ENCODE peak calls at places on chromosome 7, in six cellular contexts. D, F, Q, P, N and K are unnamed samples.

GRCh38 chr7:106064836-106065559 is 47.1 kb downstream of the SYPL1 start:
- DNase-seq in N (no peak), Q (no peak), F (peak), P (peak), D (no peak), K (no peak)

GRCh38 chr7:36001546-36001945 is 151.5 kb upstream of the EEPD1 start:
- DNase-seq in Q (no peak), P (no peak), N (no peak), D (no peak), F (no peak), K (no peak)

GRCh38 chr7:77877800-77878199 is 79.2 kb downstream of the PHTF2 start:
- DNase-seq in F (no peak), Q (no peak), D (no peak), N (no peak), P (no peak), K (peak)

GRCh38 chr7:42843209-42843800 is 68.6 kb downstream of the C7orf25 start:
- DNase-seq in Q (no peak), P (peak), N (no peak), D (no peak), F (peak), K (no peak)

GRCh38 chr7:94620703-94621118 is 35.2 kb downstream of the SGCE start:
- DNase-seq in P (peak), N (peak), D (no peak), Q (no peak), F (peak), K (no peak)

GRCh38 chr7:23811540-23811939 is 101.5 kb downstream of the STK31 start:
- DNase-seq in Q (no peak), P (no peak), D (no peak), N (no peak), F (no peak), K (no peak)

GRCh38 chr7:146150153-146150552 is 33.6 kb downstream of the CNTNAP2 start:
- DNase-seq in Q (no peak), N (no peak), D (no peak), P (no peak), F (no peak), K (no peak)

GRCh38 chr7:40015790-40016296 is 65.8 kb downstream of the CDK13 start:
- DNase-seq in D (no peak), P (peak), F (no peak), Q (no peak), N (peak), K (peak)

GRCh38 chr7:157992511-157993160 is 595.0 kb downstream of the PTPRN2 start:
- DNase-seq in F (peak), D (no peak), N (no peak), Q (no peak), P (no peak), K (no peak)

GRCh38 chr7:23759556-23760391 is 49.8 kb downstream of the STK31 start:
- DNase-seq in Q (no peak), N (no peak), D (no peak), F (no peak), P (no peak), K (no peak)

GRCh38 chr7:51187941-51188340 is 128.7 kb downstream of the COBL start:
- DNase-seq in N (no peak), Q (no peak), P (peak), D (no peak), F (no peak), K (no peak)

GRCh38 chr7:126211875-126212274 is 1040.9 kb downstream of the GRM8 start:
- DNase-seq in F (no peak), N (no peak), P (no peak), Q (no peak), D (no peak), K (no peak)

GRCh38 chr7:27925573-27926201 is 185.7 kb downstream of the TAX1BP1 start:
- DNase-seq in Q (no peak), N (no peak), P (no peak), D (no peak), F (no peak), K (no peak)

GRCh38 chr7:155538293-155538692 is 8.1 kb downstream of the CNPY1 start:
- DNase-seq in F (no peak), N (no peak), D (no peak), P (no peak), Q (no peak), K (no peak)

GRCh38 chr7:71131256-71131752 is 640 bp upstream of the GALNT17 start:
- DNase-seq in F (peak), P (peak), N (peak), D (no peak), Q (no peak), K (no peak)

GRCh38 chr7:155228459-155228845 is 69.2 kb upstream of the INSIG1 start:
- DNase-seq in N (no peak), P (no peak), Q (no peak), D (no peak), F (no peak), K (no peak)

GRCh38 chr7:69708857-69709256 is 110.6 kb downstream of the AUTS2 start:
- DNase-seq in D (no peak), P (no peak), N (no peak), F (no peak), Q (no peak), K (no peak)

GRCh38 chr7:5296627-5297226 is 14.0 kb downstream of the SLC29A4 start:
- DNase-seq in F (no peak), D (peak), P (no peak), Q (peak), N (peak), K (peak)

GRCh38 chr7:4807708-4808420 is 32.4 kb downstream of the AP5Z1 start:
- DNase-seq in D (no peak), Q (no peak), F (no peak), P (peak), N (no peak), K (no peak)

GRCh38 chr7:157513682-157514081 is 176.9 kb downstream of the DNAJB6 start:
- DNase-seq in Q (no peak), P (no peak), D (no peak), N (no peak), F (no peak), K (no peak)

GRCh38 chr7:34190299-34190698 is 285.0 kb downstream of the BMPER start:
- DNase-seq in N (no peak), F (no peak), Q (no peak), P (peak), D (no peak), K (no peak)